ENCODE peak calls at places on chromosomes 16 and 17, in six cellular contexts. One of them, this sample, is unnamed.

GRCh38 chr17:45117848-45118646 is 14.3 kb downstream of the PLCD3 start:
- DNase-seq in K562: no peak
- DNase-seq in activated effector memory CD4-positive, alpha-beta T cell treated with anti-CD3 and anti-CD28 coated beads, Interleukin-2, amount 50 U/mL, for 16 hours: no peak
- DNase-seq in NCI-H69: no peak
- DNase-seq in fibroblast of the aortic adventitia: no peak
- DNase-seq in frontal cortex: no peak
- DNase-seq in this sample: no peak

GRCh38 chr17:81125573-81126081 is 39.7 kb upstream of the PVALEF start:
- DNase-seq in fibroblast of the aortic adventitia: no peak
- DNase-seq in frontal cortex: no peak
- DNase-seq in NCI-H69: peak
- DNase-seq in activated effector memory CD4-positive, alpha-beta T cell treated with anti-CD3 and anti-CD28 coated beads, Interleukin-2, amount 50 U/mL, for 16 hours: no peak
- DNase-seq in K562: no peak
- DNase-seq in this sample: no peak

GRCh38 chr16:55039511-55039910 is 108.8 kb downstream of the IRX5 start:
- DNase-seq in fibroblast of the aortic adventitia: no peak
- DNase-seq in K562: no peak
- DNase-seq in activated effector memory CD4-positive, alpha-beta T cell treated with anti-CD3 and anti-CD28 coated beads, Interleukin-2, amount 50 U/mL, for 16 hours: no peak
- DNase-seq in NCI-H69: no peak
- DNase-seq in frontal cortex: no peak
- DNase-seq in this sample: no peak

GRCh38 chr17:63700528-63701441 is 860 bp upstream of the LIMD2 start:
- DNase-seq in K562: no peak
- DNase-seq in activated effector memory CD4-positive, alpha-beta T cell treated with anti-CD3 and anti-CD28 coated beads, Interleukin-2, amount 50 U/mL, for 16 hours: peak
- DNase-seq in frontal cortex: peak
- DNase-seq in NCI-H69: peak
- DNase-seq in fibroblast of the aortic adventitia: no peak
- DNase-seq in this sample: peak

GRCh38 chr17:13597723-13598347 is 3.9 kb downstream of the HS3ST3A1 start:
- DNase-seq in NCI-H69: peak
- DNase-seq in K562: peak
- DNase-seq in activated effector memory CD4-positive, alpha-beta T cell treated with anti-CD3 and anti-CD28 coated beads, Interleukin-2, amount 50 U/mL, for 16 hours: peak
- DNase-seq in frontal cortex: peak
- DNase-seq in fibroblast of the aortic adventitia: peak
- DNase-seq in this sample: no peak

GRCh38 chr17:42871647-42872046 is 20.6 kb downstream of the AOC3 start:
- DNase-seq in activated effector memory CD4-positive, alpha-beta T cell treated with anti-CD3 and anti-CD28 coated beads, Interleukin-2, amount 50 U/mL, for 16 hours: no peak
- DNase-seq in fibroblast of the aortic adventitia: no peak
- DNase-seq in NCI-H69: no peak
- DNase-seq in frontal cortex: no peak
- DNase-seq in K562: no peak
- DNase-seq in this sample: no peak

GRCh38 chr16:80174416-80174815 is 366.4 kb upstream of the DYNLRB2 start:
- DNase-seq in NCI-H69: no peak
- DNase-seq in K562: no peak
- DNase-seq in activated effector memory CD4-positive, alpha-beta T cell treated with anti-CD3 and anti-CD28 coated beads, Interleukin-2, amount 50 U/mL, for 16 hours: no peak
- DNase-seq in fibroblast of the aortic adventitia: peak
- DNase-seq in frontal cortex: no peak
- DNase-seq in this sample: no peak

GRCh38 chr17:8884336-8884990 is 17.0 kb upstream of the PIK3R6 start:
- DNase-seq in NCI-H69: no peak
- DNase-seq in frontal cortex: no peak
- DNase-seq in fibroblast of the aortic adventitia: no peak
- DNase-seq in K562: no peak
- DNase-seq in activated effector memory CD4-positive, alpha-beta T cell treated with anti-CD3 and anti-CD28 coated beads, Interleukin-2, amount 50 U/mL, for 16 hours: peak
- DNase-seq in this sample: no peak

GRCh38 chr16:86022381-86022960 is 123.5 kb downstream of the IRF8 start:
- DNase-seq in frontal cortex: no peak
- DNase-seq in NCI-H69: no peak
- DNase-seq in fibroblast of the aortic adventitia: no peak
- DNase-seq in activated effector memory CD4-positive, alpha-beta T cell treated with anti-CD3 and anti-CD28 coated beads, Interleukin-2, amount 50 U/mL, for 16 hours: peak
- DNase-seq in K562: no peak
- DNase-seq in this sample: no peak

GRCh38 chr16:67181346-67181745 is 2.4 kb downstream of the MATCAP1 start:
- DNase-seq in activated effector memory CD4-positive, alpha-beta T cell treated with anti-CD3 and anti-CD28 coated beads, Interleukin-2, amount 50 U/mL, for 16 hours: no peak
- DNase-seq in frontal cortex: no peak
- DNase-seq in NCI-H69: no peak
- DNase-seq in fibroblast of the aortic adventitia: peak
- DNase-seq in K562: no peak
- DNase-seq in this sample: no peak

GRCh38 chr16:48914070-48914469 is 304.1 kb upstream of the N4BP1 start:
- DNase-seq in NCI-H69: peak
- DNase-seq in K562: no peak
- DNase-seq in activated effector memory CD4-positive, alpha-beta T cell treated with anti-CD3 and anti-CD28 coated beads, Interleukin-2, amount 50 U/mL, for 16 hours: no peak
- DNase-seq in fibroblast of the aortic adventitia: no peak
- DNase-seq in frontal cortex: peak
- DNase-seq in this sample: no peak

GRCh38 chr17:75109407-75110236 is at the start of gene ARMC7:
- DNase-seq in K562: peak
- DNase-seq in activated effector memory CD4-positive, alpha-beta T cell treated with anti-CD3 and anti-CD28 coated beads, Interleukin-2, amount 50 U/mL, for 16 hours: peak
- DNase-seq in frontal cortex: peak
- DNase-seq in fibroblast of the aortic adventitia: peak
- DNase-seq in NCI-H69: peak
- DNase-seq in this sample: peak

GRCh38 chr16:27642753-27643152 is 92.8 kb downstream of the KATNIP start:
- DNase-seq in activated effector memory CD4-positive, alpha-beta T cell treated with anti-CD3 and anti-CD28 coated beads, Interleukin-2, amount 50 U/mL, for 16 hours: no peak
- DNase-seq in fibroblast of the aortic adventitia: peak
- DNase-seq in NCI-H69: peak
- DNase-seq in frontal cortex: no peak
- DNase-seq in K562: peak
- DNase-seq in this sample: no peak

GRCh38 chr17:71024172-71024571 is 854.8 kb downstream of the KCNJ2 start:
- DNase-seq in frontal cortex: no peak
- DNase-seq in NCI-H69: peak
- DNase-seq in fibroblast of the aortic adventitia: no peak
- DNase-seq in activated effector memory CD4-positive, alpha-beta T cell treated with anti-CD3 and anti-CD28 coated beads, Interleukin-2, amount 50 U/mL, for 16 hours: no peak
- DNase-seq in K562: no peak
- DNase-seq in this sample: no peak

GRCh38 chr16:28057949-28058348 is 5.6 kb downstream of the GSG1L start:
- DNase-seq in K562: no peak
- DNase-seq in NCI-H69: no peak
- DNase-seq in activated effector memory CD4-positive, alpha-beta T cell treated with anti-CD3 and anti-CD28 coated beads, Interleukin-2, amount 50 U/mL, for 16 hours: no peak
- DNase-seq in fibroblast of the aortic adventitia: no peak
- DNase-seq in frontal cortex: no peak
- DNase-seq in this sample: peak

GRCh38 chr17:81101614-81102306 is 63.5 kb upstream of the PVALEF start:
- DNase-seq in frontal cortex: peak
- DNase-seq in activated effector memory CD4-positive, alpha-beta T cell treated with anti-CD3 and anti-CD28 coated beads, Interleukin-2, amount 50 U/mL, for 16 hours: peak
- DNase-seq in NCI-H69: peak
- DNase-seq in K562: peak
- DNase-seq in fibroblast of the aortic adventitia: peak
- DNase-seq in this sample: peak

GRCh38 chr16:87050142-87050541 is 267.1 kb downstream of the C16orf95 start:
- DNase-seq in NCI-H69: no peak
- DNase-seq in activated effector memory CD4-positive, alpha-beta T cell treated with anti-CD3 and anti-CD28 coated beads, Interleukin-2, amount 50 U/mL, for 16 hours: peak
- DNase-seq in K562: no peak
- DNase-seq in fibroblast of the aortic adventitia: no peak
- DNase-seq in frontal cortex: no peak
- DNase-seq in this sample: no peak

GRCh38 chr17:9982159-9982558 is 77.1 kb upstream of the RCVRN start:
- DNase-seq in frontal cortex: no peak
- DNase-seq in NCI-H69: no peak
- DNase-seq in fibroblast of the aortic adventitia: no peak
- DNase-seq in activated effector memory CD4-positive, alpha-beta T cell treated with anti-CD3 and anti-CD28 coated beads, Interleukin-2, amount 50 U/mL, for 16 hours: no peak
- DNase-seq in K562: peak
- DNase-seq in this sample: no peak

GRCh38 chr17:49241763-49242312 is 11.3 kb upstream of the PHOSPHO1 start:
- DNase-seq in activated effector memory CD4-positive, alpha-beta T cell treated with anti-CD3 and anti-CD28 coated beads, Interleukin-2, amount 50 U/mL, for 16 hours: no peak
- DNase-seq in fibroblast of the aortic adventitia: no peak
- DNase-seq in NCI-H69: no peak
- DNase-seq in frontal cortex: no peak
- DNase-seq in K562: peak
- DNase-seq in this sample: no peak

GRCh38 chr17:79065105-79065670 is 9.4 kb upstream of the ENGASE start:
- DNase-seq in NCI-H69: peak
- DNase-seq in K562: peak
- DNase-seq in frontal cortex: no peak
- DNase-seq in fibroblast of the aortic adventitia: peak
- DNase-seq in activated effector memory CD4-positive, alpha-beta T cell treated with anti-CD3 and anti-CD28 coated beads, Interleukin-2, amount 50 U/mL, for 16 hours: peak
- DNase-seq in this sample: peak